ENCODE peak calls at places on chromosomes 5 and 9, in seven cellular contexts. A, D, F, N, O, R and M are unnamed samples.

GRCh38 chr9:32742296-32742695 is 41.0 kb upstream of the TMEM215 start:
- DNase-seq in A (no peak), D (no peak), F (no peak), N (no peak), O (no peak), R (no peak), M (no peak)

GRCh38 chr5:53479656-53480473 is 564 bp upstream of the FST start:
- DNase-seq in A (peak; percentile 82), D (peak; percentile 79), F (no peak), N (peak; percentile 55), O (peak; percentile 52), R (peak; percentile 50), M (peak; percentile 87)

GRCh38 chr5:154334406-154335041 is 111.3 kb upstream of the SAP30L start:
- DNase-seq in A (no peak), D (no peak), F (no peak), N (no peak), O (no peak), R (no peak), M (no peak)

GRCh38 chr9:18910435-18910834 is 122.6 kb downstream of the SAXO1 start:
- DNase-seq in A (no peak), D (no peak), F (no peak), N (no peak), O (no peak), R (no peak), M (no peak)

GRCh38 chr5:110048508-110048907 is 358.8 kb downstream of the MAN2A1 start:
- DNase-seq in A (no peak), D (no peak), F (no peak), N (no peak), O (no peak), R (no peak), M (no peak)

GRCh38 chr9:37218800-37219425 is 98.5 kb downstream of the ZCCHC7 start:
- DNase-seq in A (no peak), D (no peak), F (no peak), N (no peak), O (no peak), R (no peak), M (no peak)

GRCh38 chr9:110583237-110583636 is 3.7 kb upstream of the SVEP1 start:
- DNase-seq in A (no peak), D (no peak), F (no peak), N (no peak), O (no peak), R (no peak), M (no peak)

GRCh38 chr5:157971466-157972324 is 112.8 kb upstream of the CLINT1 start:
- DNase-seq in A (peak; percentile 82), D (peak; percentile 64), F (no peak), N (no peak), O (no peak), R (no peak), M (peak; percentile 83)

GRCh38 chr5:10332301-10332700 is 21.2 kb upstream of the MARCHF6 start:
- DNase-seq in A (no peak), D (no peak), F (no peak), N (no peak), O (peak; percentile 14), R (no peak), M (peak; percentile 28)

GRCh38 chr5:119070578-119070827 is 384 bp upstream of the DMXL1 start:
- DNase-seq in A (peak; percentile 93), D (peak; percentile 92), F (no peak), N (peak; percentile 67), O (peak; percentile 93), R (peak; percentile 94), M (no peak)

GRCh38 chr5:155103164-155103563 is 89.6 kb downstream of the KIF4B start:
- DNase-seq in A (no peak), D (no peak), F (no peak), N (peak; percentile 76), O (no peak), R (no peak), M (no peak)

GRCh38 chr9:129597355-129598088 is 23.4 kb downstream of the C9orf50 start:
- DNase-seq in A (peak; percentile 93), D (peak; percentile 83), F (no peak), N (peak; percentile 70), O (peak; percentile 77), R (peak; percentile 64), M (peak; percentile 88)

GRCh38 chr5:97150401-97150800 is 8.0 kb upstream of the LIX1 start:
- DNase-seq in A (no peak), D (no peak), F (no peak), N (no peak), O (no peak), R (no peak), M (no peak)

GRCh38 chr5:96432245-96433065 is 593 bp downstream of the PCSK1 start:
- DNase-seq in A (peak; percentile 85), D (no peak), F (no peak), N (peak; percentile 39), O (no peak), R (no peak), M (peak; percentile 82)

GRCh38 chr9:109817846-109818472 is 38.0 kb downstream of the PALM2AKAP2 start:
- DNase-seq in A (peak; percentile 94), D (peak; percentile 98), F (peak; percentile 69), N (peak; percentile 45), O (peak; percentile 76), R (peak; percentile 91), M (peak; percentile 86)

GRCh38 chr5:39076757-39077475 is 2.7 kb upstream of the RICTOR start:
- DNase-seq in A (no peak), D (peak; percentile 45), F (no peak), N (no peak), O (no peak), R (no peak), M (no peak)

GRCh38 chr5:78243639-78244038 is 50.9 kb downstream of the AP3B1 start:
- DNase-seq in A (no peak), D (peak; percentile 36), F (no peak), N (no peak), O (no peak), R (no peak), M (no peak)

GRCh38 chr5:112703866-112704820 is 33.5 kb upstream of the APC start:
- DNase-seq in A (no peak), D (no peak), F (no peak), N (no peak), O (no peak), R (no peak), M (no peak)

GRCh38 chr9:72280913-72281500 is 84.0 kb downstream of the ZFAND5 start:
- DNase-seq in A (peak; percentile 75), D (peak; percentile 84), F (peak; percentile 42), N (peak; percentile 59), O (peak; percentile 63), R (peak; percentile 71), M (peak; percentile 89)

DNA sequence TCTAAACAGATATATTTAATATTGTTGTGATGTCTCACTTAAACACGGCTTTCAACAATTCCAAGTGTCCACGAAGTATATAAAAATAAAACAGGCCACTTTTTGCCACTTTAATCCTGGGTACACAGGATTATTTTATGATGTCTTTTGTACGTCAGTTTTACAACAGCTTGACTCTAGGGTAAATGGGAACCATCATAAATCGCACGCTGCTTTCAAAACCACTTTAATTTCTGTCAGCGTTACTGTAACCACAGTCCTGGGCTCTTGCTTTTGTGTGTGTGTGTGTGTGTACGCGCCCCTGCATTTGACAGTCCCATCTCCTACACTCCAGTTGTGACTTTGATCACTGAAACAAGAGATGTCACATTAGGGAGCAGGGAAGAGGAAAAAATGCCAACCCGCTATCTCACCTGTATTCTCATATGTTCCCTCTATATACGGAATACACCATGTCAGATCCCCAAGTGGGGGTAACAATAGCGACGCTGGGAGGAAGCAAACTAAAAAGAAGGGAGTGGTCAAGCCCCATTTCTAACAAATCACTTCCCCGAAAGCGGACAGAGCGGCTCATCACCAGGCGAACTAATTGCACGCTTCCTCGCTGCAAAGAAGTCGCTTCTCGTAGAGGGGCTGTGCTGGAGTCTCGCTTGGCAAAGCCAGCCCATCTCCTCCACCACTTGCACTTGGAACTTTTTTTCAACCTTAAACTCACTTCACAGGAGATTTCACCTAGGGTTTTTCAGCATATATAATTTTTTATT is 1.1 kb downstream of the BNC2 start:
- DNase-seq in A (peak; percentile 63), D (no peak), F (no peak), N (no peak), O (peak; percentile 28), R (peak; percentile 25), M (peak; percentile 67)
- H3K4me1 ChIP-seq in A (no peaks in the 10 kb centered on the region), D (peaks cover 59% of the 10 kb centered on the region), F (no peaks in the 10 kb centered on the region), N (peaks cover 11% of the 10 kb centered on the region), O (no peaks in the 10 kb centered on the region), R (peaks cover 10% of the 10 kb centered on the region), M (peaks cover 6% of the 10 kb centered on the region)

DNA sequence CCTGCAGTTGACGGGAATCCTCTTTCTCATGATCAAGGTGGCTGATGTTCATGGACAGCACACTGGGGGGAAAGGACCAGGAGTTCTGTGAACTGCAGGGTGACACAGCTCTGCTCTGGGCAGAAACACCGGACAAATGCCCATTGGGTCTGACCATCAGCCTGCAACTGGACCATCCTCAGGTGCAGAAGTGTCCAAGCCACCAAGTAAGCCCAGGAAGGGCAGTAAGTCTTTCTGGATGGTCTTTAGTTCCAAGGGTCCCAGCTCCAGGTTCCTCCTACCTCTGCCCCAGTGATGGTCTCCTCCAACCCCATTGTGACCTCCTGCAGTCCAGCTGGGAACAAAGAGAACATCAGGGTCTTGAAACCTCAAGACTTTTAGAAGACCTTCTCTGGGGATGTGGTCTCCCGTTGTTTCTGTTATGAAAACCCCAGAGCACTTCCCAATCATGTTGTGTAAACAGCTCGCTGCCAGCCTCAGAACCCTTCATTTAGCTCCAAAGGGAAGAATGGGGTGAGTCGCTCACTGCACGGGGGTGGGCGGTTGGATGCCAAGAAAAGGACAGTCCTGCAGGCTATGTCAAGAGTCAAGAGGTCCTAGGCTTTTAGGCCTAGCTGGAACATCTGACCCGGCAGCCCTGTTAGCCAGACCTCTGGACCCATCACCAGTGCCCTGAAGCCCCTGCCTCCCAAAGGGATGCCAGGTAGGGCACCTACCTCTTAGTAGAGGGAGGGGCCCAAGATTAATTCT is 41.8 kb upstream of the TCF7 start:
- DNase-seq in A (no peak), D (no peak), F (no peak), N (no peak), O (no peak), R (no peak), M (no peak)
- H3K4me1 ChIP-seq in A (peaks cover 4% of the 10 kb centered on the region), D (peaks cover 10% of the 10 kb centered on the region), F (no peaks in the 10 kb centered on the region), N (no peaks in the 10 kb centered on the region), O (peaks cover 5% of the 10 kb centered on the region), R (peaks cover 9% of the 10 kb centered on the region), M (no peaks in the 10 kb centered on the region)

GRCh38 chr5:115735108-115735998 is 81.1 kb downstream of the CDO1 start:
- DNase-seq in A (peak; percentile 26), D (no peak), F (no peak), N (no peak), O (no peak), R (no peak), M (no peak)

GRCh38 chr5:115737452-115737851 is 79.0 kb downstream of the CDO1 start:
- DNase-seq in A (peak; percentile 4), D (no peak), F (no peak), N (no peak), O (no peak), R (no peak), M (no peak)

GRCh38 chr5:115738807-115739206 is 77.7 kb downstream of the CDO1 start:
- DNase-seq in A (no peak), D (no peak), F (no peak), N (no peak), O (no peak), R (no peak), M (no peak)

GRCh38 chr5:115736004-115736689 is 80.3 kb downstream of the CDO1 start:
- DNase-seq in A (no peak), D (peak; percentile 57), F (no peak), N (no peak), O (no peak), R (no peak), M (no peak)

GRCh38 chr5:115736690-115737005 is 79.8 kb downstream of the CDO1 start:
- DNase-seq in A (no peak), D (no peak), F (no peak), N (no peak), O (no peak), R (no peak), M (no peak)
- H3K4me1 ChIP-seq in A (peaks cover 38% of the 10 kb centered on the region), D (peaks cover 25% of the 10 kb centered on the region), F (no peaks in the 10 kb centered on the region), N (no peaks in the 10 kb centered on the region), O (no peaks in the 10 kb centered on the region), R (no peaks in the 10 kb centered on the region), M (no peaks in the 10 kb centered on the region)

GRCh38 chr9:136238342-136238732 is 7.3 kb downstream of the QSOX2 start:
- DNase-seq in A (no peak), D (no peak), F (no peak), N (no peak), O (no peak), R (no peak), M (no peak)
- H3K4me1 ChIP-seq in A (no peaks in the 10 kb centered on the region), D (no peaks in the 10 kb centered on the region), F (no peaks in the 10 kb centered on the region), N (no peaks in the 10 kb centered on the region), O (no peaks in the 10 kb centered on the region), R (peaks cover 11% of the 10 kb centered on the region), M (no peaks in the 10 kb centered on the region)